ENCODE peak calls at places on chromosome 4, in five cellular contexts. One of them, this sample, is unnamed.

GRCh38 chr4:78665216-78665615 is 110.9 kb upstream of the BMP2K start:
- DNase-seq in WTC11: no peak
- DNase-seq in HepG2: no peak
- DNase-seq in GM12878: no peak
- DNase-seq in K562: peak
- DNase-seq in this sample: no peak

GRCh38 chr4:151541438-151542071 is 132.6 kb downstream of the FHIP1A start:
- DNase-seq in WTC11: no peak
- DNase-seq in HepG2: no peak
- DNase-seq in GM12878: no peak
- DNase-seq in K562: no peak
- DNase-seq in this sample: no peak

GRCh38 chr4:23337292-23337691 is 552.6 kb downstream of the PPARGC1A start:
- DNase-seq in WTC11: no peak
- DNase-seq in HepG2: no peak
- DNase-seq in GM12878: no peak
- DNase-seq in K562: no peak
- DNase-seq in this sample: no peak

GRCh38 chr4:7199771-7200441 is 7.6 kb downstream of the SORCS2 start:
- DNase-seq in WTC11: no peak
- DNase-seq in HepG2: no peak
- DNase-seq in GM12878: no peak
- DNase-seq in K562: no peak
- DNase-seq in this sample: no peak

GRCh38 chr4:6608758-6609414 is 31.6 kb upstream of the MRFAP1 start:
- DNase-seq in WTC11: peak
- DNase-seq in HepG2: no peak
- DNase-seq in GM12878: no peak
- DNase-seq in K562: peak
- DNase-seq in this sample: peak

GRCh38 chr4:55742655-55743191 is 76.9 kb upstream of the EXOC1L start:
- DNase-seq in WTC11: no peak
- DNase-seq in HepG2: peak
- DNase-seq in GM12878: no peak
- DNase-seq in K562: no peak
- DNase-seq in this sample: no peak

GRCh38 chr4:116055857-116056827 is 942.7 kb upstream of the NDST4 start:
- DNase-seq in WTC11: no peak
- DNase-seq in HepG2: no peak
- DNase-seq in GM12878: no peak
- DNase-seq in K562: no peak
- DNase-seq in this sample: no peak

GRCh38 chr4:1207603-1208265 is 35.4 kb upstream of the SPON2 start:
- DNase-seq in WTC11: peak
- DNase-seq in HepG2: no peak
- DNase-seq in GM12878: no peak
- DNase-seq in K562: no peak
- DNase-seq in this sample: peak

GRCh38 chr4:123345132-123345923 is 51.3 kb upstream of the SPRY1 start:
- DNase-seq in WTC11: no peak
- DNase-seq in HepG2: no peak
- DNase-seq in GM12878: no peak
- DNase-seq in K562: no peak
- DNase-seq in this sample: no peak

GRCh38 chr4:169612869-169613859 is 781 bp upstream of the NEK1 start:
- DNase-seq in WTC11: peak
- DNase-seq in HepG2: peak
- DNase-seq in GM12878: no peak
- DNase-seq in K562: peak
- DNase-seq in this sample: peak

GRCh38 chr4:183328832-183329231 is 6.6 kb upstream of the CLDN24 start:
- DNase-seq in WTC11: no peak
- DNase-seq in HepG2: peak
- DNase-seq in GM12878: no peak
- DNase-seq in K562: no peak
- DNase-seq in this sample: no peak

GRCh38 chr4:76105652-76106051 is 31.1 kb downstream of the ART3 start:
- DNase-seq in WTC11: no peak
- DNase-seq in HepG2: no peak
- DNase-seq in GM12878: no peak
- DNase-seq in K562: no peak
- DNase-seq in this sample: no peak

GRCh38 chr4:185803015-185803414 is 9.0 kb downstream of the SORBS2 start:
- DNase-seq in WTC11: no peak
- DNase-seq in HepG2: no peak
- DNase-seq in GM12878: no peak
- DNase-seq in K562: no peak
- DNase-seq in this sample: no peak

GRCh38 chr4:183242291-183242690 is 77.8 kb downstream of the CLDN22 start:
- DNase-seq in WTC11: no peak
- DNase-seq in HepG2: no peak
- DNase-seq in GM12878: no peak
- DNase-seq in K562: no peak
- DNase-seq in this sample: no peak

GRCh38 chr4:52824270-52824602 is 37.9 kb upstream of the RASL11B start:
- DNase-seq in WTC11: no peak
- DNase-seq in HepG2: no peak
- DNase-seq in GM12878: no peak
- DNase-seq in K562: no peak
- DNase-seq in this sample: no peak

GRCh38 chr4:31175242-31175910 is 455.2 kb downstream of the PCDH7 start:
- DNase-seq in WTC11: no peak
- DNase-seq in HepG2: no peak
- DNase-seq in GM12878: no peak
- DNase-seq in K562: no peak
- DNase-seq in this sample: no peak

GRCh38 chr4:147828361-147828760 is 96.5 kb downstream of the ARHGAP10 start:
- DNase-seq in WTC11: no peak
- DNase-seq in HepG2: no peak
- DNase-seq in GM12878: no peak
- DNase-seq in K562: no peak
- DNase-seq in this sample: no peak

GRCh38 chr4:15547392-15547791 is 77.7 kb downstream of the CC2D2A start:
- DNase-seq in WTC11: no peak
- DNase-seq in HepG2: no peak
- DNase-seq in GM12878: peak
- DNase-seq in K562: no peak
- DNase-seq in this sample: no peak

GRCh38 chr4:158809611-158810486 is 41.0 kb downstream of the FNIP2 start:
- DNase-seq in WTC11: no peak
- DNase-seq in HepG2: no peak
- DNase-seq in GM12878: peak
- DNase-seq in K562: no peak
- DNase-seq in this sample: no peak

GRCh38 chr4:136768925-136769275 is 763.4 kb downstream of the PCDH18 start:
- DNase-seq in WTC11: no peak
- DNase-seq in HepG2: no peak
- DNase-seq in GM12878: no peak
- DNase-seq in K562: no peak
- DNase-seq in this sample: no peak

GRCh38 chr4:185219551-185220344 is 10.3 kb downstream of the SNX25 start:
- DNase-seq in WTC11: no peak
- DNase-seq in HepG2: no peak
- DNase-seq in GM12878: no peak
- DNase-seq in K562: no peak
- DNase-seq in this sample: no peak

GRCh38 chr4:151227731-151228130 is 49.2 kb upstream of the PRSS48 start:
- DNase-seq in WTC11: no peak
- DNase-seq in HepG2: no peak
- DNase-seq in GM12878: no peak
- DNase-seq in K562: no peak
- DNase-seq in this sample: no peak

DNA sequence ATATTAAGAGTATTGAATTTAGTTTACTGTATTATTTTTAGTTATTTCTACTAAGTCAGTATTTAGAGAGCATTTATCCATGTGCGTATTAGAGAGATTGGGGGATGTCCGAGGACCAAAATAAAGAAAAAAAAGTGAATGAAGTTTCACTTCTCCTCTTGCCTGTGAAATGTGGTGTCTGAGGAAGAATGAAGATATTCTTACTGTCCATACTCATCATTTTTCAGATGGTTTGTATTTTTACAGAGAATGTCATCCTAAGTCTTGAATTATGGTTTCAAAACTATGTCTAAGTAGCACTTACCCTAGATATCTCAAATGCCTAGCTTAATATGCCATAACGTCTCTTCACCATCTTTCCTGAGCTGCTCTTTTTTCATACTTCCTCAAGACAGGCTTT is 854.3 kb downstream of the C4orf33 start:
- DNase-seq in WTC11: no peak
- DNase-seq in HepG2: no peak
- DNase-seq in GM12878: no peak
- DNase-seq in K562: no peak
- DNase-seq in this sample: no peak
- TF ChIP-seq ATF3 in WTC11: no peak
- TF ChIP-seq ATF3 in HepG2: no peak
- TF ChIP-seq ATF3 in GM12878: no peak
- TF ChIP-seq ATF3 in K562: no peak
- TF ChIP-seq ATF3 in this sample: no peak

DNA sequence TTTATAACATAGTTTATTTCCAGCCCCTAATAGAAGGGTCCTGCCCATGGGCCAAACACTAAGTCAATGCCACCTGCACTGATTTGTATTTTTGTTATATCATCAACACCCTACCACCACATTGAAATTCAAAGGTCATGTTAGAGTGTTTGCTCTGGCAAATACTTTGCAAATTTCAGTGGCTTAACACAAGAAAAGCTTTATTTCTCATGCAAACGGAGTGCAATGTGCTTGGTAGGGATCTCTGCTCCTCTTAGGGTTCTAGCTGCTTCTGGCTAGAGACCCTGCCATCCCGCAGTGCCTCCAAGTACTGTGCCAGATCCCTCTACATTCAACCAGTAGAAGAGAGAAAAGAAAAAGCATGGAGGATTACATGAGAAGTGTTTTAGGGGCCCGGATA is 230.8 kb upstream of the TET2 start:
- DNase-seq in WTC11: peak
- DNase-seq in HepG2: peak
- DNase-seq in GM12878: no peak
- DNase-seq in K562: no peak
- DNase-seq in this sample: no peak
- TF ChIP-seq ATF3 in WTC11: no peak
- TF ChIP-seq ATF3 in HepG2: no peak
- TF ChIP-seq ATF3 in GM12878: no peak
- TF ChIP-seq ATF3 in K562: no peak
- TF ChIP-seq ATF3 in this sample: no peak

GRCh38 chr4:85548116-85548515 is 73.2 kb downstream of the ARHGAP24 start:
- DNase-seq in WTC11: no peak
- DNase-seq in HepG2: no peak
- DNase-seq in GM12878: no peak
- DNase-seq in K562: no peak
- DNase-seq in this sample: no peak
- TF ChIP-seq ATF3 in WTC11: no peak
- TF ChIP-seq ATF3 in HepG2: no peak
- TF ChIP-seq ATF3 in GM12878: no peak
- TF ChIP-seq ATF3 in K562: no peak
- TF ChIP-seq ATF3 in this sample: no peak

GRCh38 chr4:133355636-133356035 is 206.5 kb downstream of the PCDH10 start:
- DNase-seq in WTC11: no peak
- DNase-seq in HepG2: peak
- DNase-seq in GM12878: no peak
- DNase-seq in K562: no peak
- DNase-seq in this sample: no peak
- TF ChIP-seq ATF3 in WTC11: no peak
- TF ChIP-seq ATF3 in HepG2: no peak
- TF ChIP-seq ATF3 in GM12878: no peak
- TF ChIP-seq ATF3 in K562: no peak
- TF ChIP-seq ATF3 in this sample: no peak

This sample was measured in H1.